ENCODE peak calls at places on chromosomes 7 and 10, in eight cellular contexts. W is suprapubic skin; S is right cardiac atrium; J is Peyer's patch; D is mucosa of descending colon; T is IMR-90; X is CD4-positive, alpha-beta memory T cell; U is OCI-LY7. F is an unnamed sample.

GRCh38 chr7:134513169-134513752 is 14.1 kb upstream of the AKR1B10 start:
- DNase-seq in U (peak; percentile 45), W (no peak), X (peak; percentile 24), D (no peak), S (no peak), T (peak; percentile 63), J (peak; percentile 58), F (no peak)

GRCh38 chr7:101814996-101815825 is 2.2 kb upstream of the CUX1 start:
- DNase-seq in J (peak; percentile 72), W (peak; percentile 81), U (peak; percentile 82), D (peak; percentile 83), T (peak; percentile 21), X (no peak), S (peak; percentile 82), F (peak; percentile 56)

GRCh38 chr10:116108106-116108505 is 164.9 kb downstream of the GFRA1 start:
- DNase-seq in S (no peak), D (no peak), J (no peak), X (no peak), W (no peak), T (no peak), U (no peak), F (no peak)

GRCh38 chr10:19932806-19933371 is 116.7 kb downstream of the PLXDC2 start:
- DNase-seq in D (no peak), S (no peak), J (no peak), X (no peak), T (no peak), U (no peak), W (no peak), F (no peak)

GRCh38 chr10:35056686-35057085 is 33.5 kb downstream of the CUL2 start:
- DNase-seq in D (no peak), U (no peak), X (no peak), T (no peak), S (no peak), J (no peak), W (no peak), F (no peak)

GRCh38 chr10:116490028-116490662 is 55.6 kb upstream of the PNLIP start:
- DNase-seq in T (peak; percentile 16), S (no peak), W (no peak), J (no peak), U (peak; percentile 27), D (no peak), X (no peak), F (no peak)

GRCh38 chr7:129750091-129750870 is 138.8 kb downstream of the NRF1 start:
- DNase-seq in W (no peak), X (no peak), J (no peak), T (no peak), U (no peak), S (no peak), D (no peak), F (no peak)

GRCh38 chr7:108094933-108095710 is 35.0 kb downstream of the LAMB4 start:
- DNase-seq in D (peak; percentile 47), S (no peak), X (no peak), J (peak; percentile 72), T (peak; percentile 91), U (peak; percentile 8), W (no peak), F (no peak)

GRCh38 chr7:311131-311680 is 21.2 kb downstream of the FOXL3 start:
- DNase-seq in X (no peak), W (no peak), S (no peak), J (no peak), T (no peak), D (peak; percentile 10), U (no peak), F (peak; percentile 42)

GRCh38 chr10:49177391-49178355 is 10.5 kb downstream of the TMEM273 start:
- DNase-seq in X (peak; percentile 33), T (peak; percentile 96), U (no peak), S (peak; percentile 78), J (no peak), W (peak; percentile 72), D (no peak), F (no peak)

GRCh38 chr10:132464256-132465192 is 67.5 kb downstream of the PWWP2B start:
- DNase-seq in T (no peak), S (peak; percentile 97), D (peak; percentile 65), W (peak; percentile 93), U (no peak), X (no peak), J (peak; percentile 75), F (peak; percentile 68)

GRCh38 chr10:58513189-58514101 is 773 bp downstream of the BICC1 start:
- DNase-seq in D (peak; percentile 43), W (peak; percentile 87), X (no peak), J (peak; percentile 66), S (peak; percentile 78), T (peak; percentile 84), U (no peak), F (peak; percentile 47)

GRCh38 chr7:42522227-42522991 is 285.4 kb upstream of the GLI3 start:
- DNase-seq in X (no peak), W (no peak), J (no peak), U (no peak), T (no peak), D (no peak), S (no peak), F (no peak)

GRCh38 chr7:70726294-70726693 is 405.6 kb upstream of the GALNT17 start:
- DNase-seq in J (no peak), T (no peak), W (no peak), X (no peak), D (no peak), U (no peak), S (no peak), F (no peak)

GRCh38 chr7:70730451-70731110 is 401.4 kb upstream of the GALNT17 start:
- DNase-seq in J (no peak), S (no peak), U (no peak), X (no peak), T (no peak), W (no peak), D (no peak), F (no peak)

GRCh38 chr7:70726951-70727378 is 405.0 kb upstream of the GALNT17 start:
- DNase-seq in D (no peak), W (no peak), S (no peak), T (no peak), U (no peak), X (no peak), J (no peak), F (no peak)

GRCh38 chr7:70727861-70728260 is 404.1 kb upstream of the GALNT17 start:
- DNase-seq in W (no peak), D (no peak), U (no peak), X (no peak), J (no peak), T (no peak), S (no peak), F (no peak)

DNA sequence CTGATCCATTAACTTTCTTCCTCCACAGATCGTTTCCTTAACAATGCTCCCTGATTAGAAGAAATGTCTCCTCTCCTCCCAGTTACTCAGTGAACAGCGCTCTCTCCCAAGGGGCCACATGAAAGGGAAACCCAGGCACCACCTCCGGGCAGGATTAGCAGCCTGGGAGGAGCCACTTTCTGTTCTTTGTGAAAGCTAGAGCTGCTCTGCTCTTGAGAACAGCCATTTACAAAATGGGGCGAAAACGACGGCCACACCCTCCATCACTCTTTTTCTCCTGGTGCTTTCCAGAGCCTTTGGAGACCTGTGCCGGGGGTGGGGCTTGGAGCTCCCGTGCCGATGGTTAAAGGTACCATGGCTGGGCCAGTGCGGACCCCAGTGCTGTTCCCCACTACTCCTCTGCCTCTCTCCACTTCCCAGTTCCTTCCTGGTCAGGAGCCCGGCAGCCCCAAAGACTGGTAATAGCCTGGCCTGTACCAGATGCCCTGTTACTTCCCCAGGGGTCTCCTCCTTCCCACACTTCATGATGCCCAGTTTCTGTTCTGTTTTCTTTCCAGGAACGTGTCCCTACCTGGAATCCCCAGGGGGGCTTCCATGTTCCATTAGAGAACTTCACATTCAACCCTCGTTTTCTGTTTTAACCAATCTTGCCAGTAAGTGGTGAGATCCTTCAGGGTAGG is 402.9 kb upstream of the GALNT17 start:
- DNase-seq in W (no peak), J (peak; percentile 52), T (no peak), U (no peak), S (no peak), X (no peak), D (peak; percentile 51), F (no peak)
- H3K4me1 ChIP-seq in W (peaks cover 32% of the 10 kb centered on the region), J (no peaks in the 10 kb centered on the region), T (peaks cover 2% of the 10 kb centered on the region), U (no peaks in the 10 kb centered on the region), S (peaks cover 2% of the 10 kb centered on the region), X (peaks cover 4% of the 10 kb centered on the region), D (peaks cover 18% of the 10 kb centered on the region), F (peaks cover 9% of the 10 kb centered on the region)

GRCh38 chr7:25858200-25858561 is 293.8 kb upstream of the NFE2L3 start:
- DNase-seq in W (no peak), S (no peak), U (no peak), X (no peak), J (no peak), D (no peak), T (no peak), F (no peak)
- H3K4me3 ChIP-seq in W (no peak overlapping the region), S (no peak overlapping the region), U (no peak overlapping the region), X (no peak overlapping the region), J (no peak overlapping the region), D (no peak overlapping the region), T (no peak overlapping the region), F (no peak overlapping the region)

GRCh38 chr10:62046522-62047239 is 145.2 kb downstream of the ARID5B start:
- DNase-seq in T (peak; percentile 47), D (no peak), S (peak; percentile 49), X (no peak), J (no peak), U (peak; percentile 50), W (no peak), F (no peak)
- H3K4me1 ChIP-seq in T (peaks cover 23% of the 10 kb centered on the region), D (peaks cover 46% of the 10 kb centered on the region), S (peaks cover 11% of the 10 kb centered on the region), X (peaks cover 78% of the 10 kb centered on the region), J (no peaks in the 10 kb centered on the region), U (peaks cover 94% of the 10 kb centered on the region), W (peaks cover 69% of the 10 kb centered on the region), F (peaks cover 56% of the 10 kb centered on the region)

DNA sequence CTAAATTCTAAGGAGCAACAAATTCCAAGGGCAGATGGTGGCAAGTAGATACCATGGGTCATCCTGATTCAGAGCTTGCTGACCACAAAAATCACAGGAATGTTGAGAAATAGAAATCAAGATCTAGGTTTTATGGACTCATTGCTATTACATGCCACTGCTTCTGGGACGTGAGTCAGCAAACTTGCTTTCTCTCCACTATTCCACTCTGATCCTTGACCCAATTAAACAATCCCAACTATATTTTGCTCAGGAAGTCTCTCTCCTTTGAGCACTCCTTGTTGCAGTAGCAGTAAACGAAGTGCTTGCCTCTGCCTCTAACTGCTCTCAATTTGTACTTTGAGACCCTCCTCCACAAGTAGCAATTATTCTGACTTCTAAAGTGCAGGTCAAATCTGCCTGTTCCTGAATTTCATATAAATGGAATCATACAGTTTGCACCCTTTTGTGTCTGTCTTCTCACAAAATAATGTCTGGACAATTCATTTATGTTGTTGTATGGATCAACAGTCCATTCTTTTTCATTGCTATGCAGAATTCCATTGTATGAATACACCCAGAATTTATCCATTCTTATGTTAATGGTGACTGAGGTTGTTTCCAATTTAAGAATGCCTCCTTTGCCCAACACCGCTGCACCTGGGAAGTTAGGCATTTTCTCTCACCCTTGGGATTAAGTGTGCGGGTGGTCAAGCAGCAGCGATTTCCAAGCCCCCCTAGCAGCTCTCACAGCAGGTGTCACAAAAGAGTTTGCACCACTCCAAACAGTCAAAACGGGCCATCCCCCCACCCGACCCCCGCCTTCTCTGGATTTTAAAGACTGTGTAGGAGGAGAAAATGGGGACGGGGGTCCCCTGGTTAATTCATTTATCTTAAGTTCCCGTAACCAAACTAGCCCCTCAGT is 35.9 kb downstream of the ACSM6 start:
- DNase-seq in S (no peak), D (no peak), U (no peak), W (no peak), J (no peak), X (no peak), T (peak; percentile 98), F (no peak)
- H3K4me3 ChIP-seq in S (peak overlapping the region; percentile 21), D (no peak overlapping the region), U (no peak overlapping the region), W (peak overlapping the region; percentile 43), J (peak overlapping the region; percentile 35), X (no peak overlapping the region), T (no peak overlapping the region), F (peak overlapping the region; percentile 55)

GRCh38 chr10:33398796-33399195 is 64.3 kb upstream of the NRP1 start:
- DNase-seq in X (no peak), D (no peak), U (no peak), W (no peak), T (no peak), S (no peak), J (no peak), F (no peak)
- H3K4me1 ChIP-seq in X (no peaks in the 10 kb centered on the region), D (no peaks in the 10 kb centered on the region), U (no peaks in the 10 kb centered on the region), W (no peaks in the 10 kb centered on the region), T (no peaks in the 10 kb centered on the region), S (no peaks in the 10 kb centered on the region), J (no peaks in the 10 kb centered on the region), F (no peaks in the 10 kb centered on the region)

F was measured in lower lobe of right lung.